ENCODE peak calls at places on chromosomes 1 and 21, in five cellular contexts. V is body of pancreas, B is psoas muscle, H is tibial artery, W is IMR-90. T is an unnamed sample.

GRCh38 chr21:41891132-41891531 is 12.0 kb upstream of the PRDM15 start:
- DNase-seq in V (no peak), H (no peak), B (no peak), W (no peak), T (no peak)

GRCh38 chr1:110040548-110040947 is 6.1 kb downstream of the STRIP1 start:
- DNase-seq in B (no peak), H (no peak), W (no peak), V (no peak), T (no peak)

GRCh38 chr1:34529935-34530859 is 224.7 kb upstream of the GJB5 start:
- DNase-seq in V (no peak), B (no peak), H (no peak), W (no peak), T (no peak)

GRCh38 chr1:29506678-29507225 is 270.4 kb downstream of the PTPRU start:
- DNase-seq in V (no peak), B (no peak), W (no peak), H (no peak), T (no peak)

GRCh38 chr1:8448906-8449661 is 131.2 kb downstream of the SLC45A1 start:
- DNase-seq in W (peak; percentile 63), H (no peak), V (peak; percentile 13), B (no peak), T (peak; percentile 60)

GRCh38 chr1:94438692-94439276 is 20.6 kb downstream of the ABCD3 start:
- DNase-seq in H (no peak), W (peak; percentile 29), V (no peak), B (no peak), T (peak; percentile 43)

GRCh38 chr1:177790566-177790965 is 179.3 kb downstream of the SEC16B start:
- DNase-seq in H (no peak), W (no peak), V (no peak), B (no peak), T (no peak)

GRCh38 chr1:23591460-23592208 is 32.3 kb upstream of the ID3 start:
- DNase-seq in V (no peak), B (peak; percentile 26), H (no peak), W (peak; percentile 46), T (no peak)

GRCh38 chr21:39958731-39959130 is 91.5 kb downstream of the PCP4 start:
- DNase-seq in W (no peak), H (no peak), V (no peak), B (no peak), T (no peak)

GRCh38 chr1:193763313-193763712 is 576.9 kb upstream of the B3GALT2 start:
- DNase-seq in H (no peak), W (peak; percentile 27), B (no peak), V (no peak), T (peak; percentile 37)

GRCh38 chr1:234743866-234744581 is 134.0 kb upstream of the IRF2BP2 start:
- DNase-seq in H (no peak), B (no peak), W (peak; percentile 24), V (no peak), T (no peak)

GRCh38 chr1:96521994-96522760 is 199.4 kb upstream of the PTBP2 start:
- DNase-seq in B (no peak), H (no peak), V (no peak), W (peak; percentile 61), T (no peak)

GRCh38 chr1:194117582-194117981 is 931.2 kb upstream of the B3GALT2 start:
- DNase-seq in W (no peak), V (no peak), B (no peak), H (no peak), T (no peak)

GRCh38 chr1:244322791-244323521 is 128.8 kb downstream of the ADSS2 start:
- DNase-seq in W (peak; percentile 98), H (peak; percentile 53), V (peak; percentile 84), B (no peak), T (no peak)

GRCh38 chr1:117059334-117059677 is 820 bp upstream of the TTF2 start:
- DNase-seq in H (peak; percentile 39), V (peak; percentile 87), W (no peak), B (peak; percentile 33), T (no peak)

GRCh38 chr1:110339427-110340206 is 440 bp downstream of the RBM15 start:
- DNase-seq in H (peak; percentile 51), W (peak; percentile 54), B (peak; percentile 55), V (peak; percentile 48), T (peak; percentile 56)

GRCh38 chr1:160647329-160647720 is 481 bp upstream of the SLAMF1 start:
- DNase-seq in V (no peak), W (no peak), B (no peak), H (no peak), T (no peak)

GRCh38 chr1:151134991-151135390 is 11.4 kb downstream of the SEMA6C start:
- DNase-seq in W (no peak), B (no peak), H (no peak), V (no peak), T (no peak)

GRCh38 chr1:151134396-151134795 is 12.0 kb downstream of the SEMA6C start:
- DNase-seq in W (no peak), H (no peak), V (no peak), B (no peak), T (no peak)

GRCh38 chr1:151131832-151132675 is 14.4 kb downstream of the SEMA6C start:
- DNase-seq in B (peak; percentile 39), W (no peak), V (no peak), H (no peak), T (peak; percentile 52)

GRCh38 chr1:151132676-151133338 is 13.6 kb downstream of the SEMA6C start:
- DNase-seq in H (no peak), W (no peak), B (no peak), V (no peak), T (no peak)

GRCh38 chr1:151133339-151133761 is 13.1 kb downstream of the SEMA6C start:
- DNase-seq in H (no peak), B (no peak), W (peak; percentile 28), V (no peak), T (no peak)
- H3K27me3 ChIP-seq in H (no peaks in the 10 kb centered on the region), B (no peaks in the 10 kb centered on the region), W (peaks cover 9% of the 10 kb centered on the region), V (no peaks in the 10 kb centered on the region), T (peaks cover 12% of the 10 kb centered on the region)

GRCh38 chr1:241638091-241638682 is 2.0 kb downstream of the CHML start:
- DNase-seq in W (no peak), B (no peak), V (no peak), H (no peak), T (no peak)

GRCh38 chr1:241637046-241637590 is 3.1 kb downstream of the CHML start:
- DNase-seq in H (no peak), V (no peak), W (peak; percentile 25), B (no peak), T (peak; percentile 31)

GRCh38 chr1:241639040-241639652 is 1.0 kb downstream of the CHML start:
- DNase-seq in V (no peak), B (no peak), H (peak; percentile 26), W (peak; percentile 23), T (peak; percentile 48)

GRCh38 chr1:241636291-241636690 is 3.9 kb downstream of the CHML start:
- DNase-seq in W (peak; percentile 71), H (no peak), V (no peak), B (no peak), T (no peak)

DNA sequence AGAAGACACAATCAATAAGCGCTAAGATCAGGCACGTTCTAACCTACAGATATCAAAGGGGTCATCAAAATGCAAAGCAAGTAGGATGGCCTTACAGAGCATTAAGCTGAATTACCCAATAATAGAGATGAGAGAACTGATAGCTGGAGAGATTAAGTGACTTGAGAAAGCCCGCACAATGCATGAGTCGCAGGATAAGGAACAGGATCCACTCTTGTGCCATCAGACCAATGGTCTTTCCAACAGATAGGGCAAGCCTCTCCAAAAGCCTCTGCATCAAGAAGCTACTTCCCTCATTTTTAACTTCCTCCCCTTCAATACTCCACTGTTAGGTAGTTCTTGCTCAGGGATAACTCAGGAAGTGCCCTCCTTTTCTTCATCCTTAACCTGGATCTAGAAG is 2.6 kb downstream of the CHML start:
- DNase-seq in B (no peak), H (no peak), V (peak; percentile 2), W (peak; percentile 40), T (no peak)
- H3K27ac ChIP-seq in B (no peak overlapping the region), H (no peak overlapping the region), V (no peak overlapping the region), W (peak overlapping the region; percentile 7), T (no peak overlapping the region)

DNA sequence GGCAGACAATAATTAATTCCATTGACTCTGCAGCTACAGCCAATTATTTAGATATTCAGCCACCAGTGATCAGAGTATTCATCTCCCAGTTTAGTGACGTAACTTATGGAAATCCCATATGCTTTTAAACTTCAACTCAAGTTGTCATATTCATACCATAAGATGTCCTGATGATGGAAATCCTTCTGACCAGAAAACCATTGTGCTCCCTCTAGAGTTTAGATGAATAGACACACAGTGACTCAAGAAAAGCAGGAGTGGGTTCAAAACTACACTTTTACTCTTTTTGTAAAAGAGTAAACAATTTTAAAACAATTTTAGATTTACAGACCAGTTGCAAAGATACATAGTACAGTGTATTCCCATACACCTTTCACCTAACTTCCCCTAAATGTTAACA is 463.7 kb downstream of the KCNT2 start:
- DNase-seq in B (no peak), V (no peak), W (no peak), H (no peak), T (no peak)
- TF ChIP-seq CTCF in B (no peak), V (no peak), W (no peak), H (no peak), T (no peak)

GRCh38 chr1:169309178-169310166 is 58.1 kb downstream of the NME7 start:
- DNase-seq in B (no peak), H (no peak), V (no peak), W (no peak), T (no peak)
- H3K27me3 ChIP-seq in B (no peaks in the 10 kb centered on the region), H (no peaks in the 10 kb centered on the region), V (no peaks in the 10 kb centered on the region), W (no peaks in the 10 kb centered on the region), T (no peaks in the 10 kb centered on the region)

DNA sequence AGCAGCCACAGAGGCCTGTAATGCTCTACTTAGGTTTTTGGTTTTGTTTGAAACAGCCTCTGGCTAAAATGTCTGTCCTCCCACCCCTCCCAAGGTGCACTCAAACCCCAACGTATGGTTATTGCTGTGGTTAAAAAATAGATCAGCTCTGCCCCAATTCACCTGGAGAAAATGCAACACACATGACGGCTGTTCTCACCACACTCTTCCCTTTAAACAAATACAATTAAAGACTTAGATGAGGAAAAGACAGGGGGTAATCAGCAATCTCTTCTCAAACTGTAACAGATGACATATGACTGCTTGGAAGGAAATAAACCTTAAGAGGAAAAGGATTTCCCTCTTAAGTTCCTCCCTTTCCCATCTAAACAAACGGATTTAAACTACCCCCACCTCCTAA is 6.2 kb upstream of the MTMR11 start:
- DNase-seq in H (no peak), B (no peak), W (no peak), V (no peak), T (no peak)
- H3K27ac ChIP-seq in H (peak overlapping the region; percentile 16), B (no peak overlapping the region), W (no peak overlapping the region), V (peak overlapping the region; percentile 27), T (peak overlapping the region; percentile 65)

DNA sequence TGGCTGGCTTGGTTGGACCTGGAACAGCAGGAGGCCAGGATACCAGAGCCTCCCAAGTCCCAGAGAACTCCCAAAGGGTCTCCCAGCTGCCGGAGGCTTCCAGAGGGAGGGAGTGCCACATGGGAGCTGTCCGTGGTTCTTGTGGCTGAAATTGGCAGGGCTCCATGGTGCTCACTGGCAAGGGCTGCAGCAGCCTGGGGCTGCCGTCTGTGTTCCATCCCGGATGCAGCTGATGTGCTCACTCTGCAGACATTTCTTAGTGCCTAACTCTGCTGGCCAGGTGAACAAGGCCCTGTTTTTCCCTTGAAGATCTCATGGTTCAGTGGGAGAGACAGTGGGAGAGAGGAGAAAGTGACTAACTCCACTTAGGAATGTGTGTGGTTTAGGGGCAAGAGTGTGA is 261.1 kb downstream of the CAMTA1 start:
- DNase-seq in B (no peak), W (peak; percentile 77), H (no peak), V (peak; percentile 27), T (peak; percentile 85)
- TF ChIP-seq CTCF in B (no peak), W (no peak), H (no peak), V (no peak), T (no peak)